ENCODE peak calls at places on chromosomes 5 and 9, in nine cellular contexts. One of them, this sample, is unnamed.
A peak's percentile ranks its signal among the peaks of the same experiment; 100 is the strongest.

GRCh38 chr5:54895816-54896341 is 89.5 kb downstream of the ESM1 start:
- DNase-seq in cardiac fibroblast: peak; percentile 73
- DNase-seq in G401: peak; percentile 66
- DNase-seq in stimulated activated CD4-positive, alpha-beta T cell treated with anti-CD3 and anti-CD28 coated beads, Interleukin-2, amount 100 ng/mL, for 48 hours: no peak
- DNase-seq in BJ: no peak
- DNase-seq in LHCN-M2: peak; percentile 81
- DNase-seq in activated T-cell treated with anti-CD3 and anti-CD28 coated beads for 24 hours: no peak
- DNase-seq in A172: peak; percentile 53
- DNase-seq in GM23338: peak; percentile 56
- DNase-seq in this sample: no peak

GRCh38 chr5:95043234-95043633 is 241.7 kb downstream of the MCTP1 start:
- DNase-seq in cardiac fibroblast: no peak
- DNase-seq in G401: peak; percentile 30
- DNase-seq in stimulated activated CD4-positive, alpha-beta T cell treated with anti-CD3 and anti-CD28 coated beads, Interleukin-2, amount 100 ng/mL, for 48 hours: no peak
- DNase-seq in BJ: no peak
- DNase-seq in LHCN-M2: no peak
- DNase-seq in activated T-cell treated with anti-CD3 and anti-CD28 coated beads for 24 hours: no peak
- DNase-seq in A172: no peak
- DNase-seq in GM23338: peak; percentile 22
- DNase-seq in this sample: peak; percentile 15

GRCh38 chr5:72388652-72389051 is 68.5 kb downstream of the PTCD2 start:
- DNase-seq in cardiac fibroblast: peak; percentile 49
- DNase-seq in G401: no peak
- DNase-seq in stimulated activated CD4-positive, alpha-beta T cell treated with anti-CD3 and anti-CD28 coated beads, Interleukin-2, amount 100 ng/mL, for 48 hours: no peak
- DNase-seq in BJ: no peak
- DNase-seq in LHCN-M2: no peak
- DNase-seq in activated T-cell treated with anti-CD3 and anti-CD28 coated beads for 24 hours: no peak
- DNase-seq in A172: no peak
- DNase-seq in GM23338: no peak
- DNase-seq in this sample: no peak

GRCh38 chr5:142826093-142826492 is 55.9 kb downstream of the ARHGAP26 start:
- DNase-seq in cardiac fibroblast: no peak
- DNase-seq in G401: no peak
- DNase-seq in stimulated activated CD4-positive, alpha-beta T cell treated with anti-CD3 and anti-CD28 coated beads, Interleukin-2, amount 100 ng/mL, for 48 hours: no peak
- DNase-seq in BJ: no peak
- DNase-seq in LHCN-M2: no peak
- DNase-seq in activated T-cell treated with anti-CD3 and anti-CD28 coated beads for 24 hours: no peak
- DNase-seq in A172: peak; percentile 61
- DNase-seq in GM23338: no peak
- DNase-seq in this sample: no peak

GRCh38 chr5:139797856-139798510 is 2.4 kb downstream of the PSD2 start:
- DNase-seq in cardiac fibroblast: no peak
- DNase-seq in G401: peak; percentile 72
- DNase-seq in stimulated activated CD4-positive, alpha-beta T cell treated with anti-CD3 and anti-CD28 coated beads, Interleukin-2, amount 100 ng/mL, for 48 hours: no peak
- DNase-seq in BJ: no peak
- DNase-seq in LHCN-M2: no peak
- DNase-seq in activated T-cell treated with anti-CD3 and anti-CD28 coated beads for 24 hours: no peak
- DNase-seq in A172: no peak
- DNase-seq in GM23338: no peak
- DNase-seq in this sample: no peak

GRCh38 chr9:113955076-113955752 is 79.1 kb downstream of the ZNF618 start:
- DNase-seq in cardiac fibroblast: peak; percentile 82
- DNase-seq in G401: no peak
- DNase-seq in stimulated activated CD4-positive, alpha-beta T cell treated with anti-CD3 and anti-CD28 coated beads, Interleukin-2, amount 100 ng/mL, for 48 hours: no peak
- DNase-seq in BJ: peak; percentile 57
- DNase-seq in LHCN-M2: peak; percentile 83
- DNase-seq in activated T-cell treated with anti-CD3 and anti-CD28 coated beads for 24 hours: no peak
- DNase-seq in A172: peak; percentile 20
- DNase-seq in GM23338: no peak
- DNase-seq in this sample: no peak

GRCh38 chr9:124934290-124934689 is 6.6 kb downstream of the GOLGA1 start:
- DNase-seq in cardiac fibroblast: peak; percentile 18
- DNase-seq in G401: no peak
- DNase-seq in stimulated activated CD4-positive, alpha-beta T cell treated with anti-CD3 and anti-CD28 coated beads, Interleukin-2, amount 100 ng/mL, for 48 hours: no peak
- DNase-seq in BJ: peak; percentile 35
- DNase-seq in LHCN-M2: no peak
- DNase-seq in activated T-cell treated with anti-CD3 and anti-CD28 coated beads for 24 hours: no peak
- DNase-seq in A172: peak; percentile 45
- DNase-seq in GM23338: no peak
- DNase-seq in this sample: no peak

GRCh38 chr5:122313001-122313402 is 965 bp downstream of the SNCAIP start:
- DNase-seq in cardiac fibroblast: peak; percentile 48
- DNase-seq in G401: no peak
- DNase-seq in stimulated activated CD4-positive, alpha-beta T cell treated with anti-CD3 and anti-CD28 coated beads, Interleukin-2, amount 100 ng/mL, for 48 hours: no peak
- DNase-seq in BJ: no peak
- DNase-seq in LHCN-M2: no peak
- DNase-seq in activated T-cell treated with anti-CD3 and anti-CD28 coated beads for 24 hours: no peak
- DNase-seq in A172: peak; percentile 22
- DNase-seq in GM23338: peak; percentile 17
- DNase-seq in this sample: no peak

GRCh38 chr9:137500666-137501397 is 41.7 kb upstream of the NSMF start:
- DNase-seq in cardiac fibroblast: no peak
- DNase-seq in G401: no peak
- DNase-seq in stimulated activated CD4-positive, alpha-beta T cell treated with anti-CD3 and anti-CD28 coated beads, Interleukin-2, amount 100 ng/mL, for 48 hours: no peak
- DNase-seq in BJ: no peak
- DNase-seq in LHCN-M2: no peak
- DNase-seq in activated T-cell treated with anti-CD3 and anti-CD28 coated beads for 24 hours: no peak
- DNase-seq in A172: no peak
- DNase-seq in GM23338: no peak
- DNase-seq in this sample: no peak

This sample was measured in CMK.